ENCODE peak calls at places on chromosome 4, in five cellular contexts. B is SJSA1, Q is ovary, X is GM12878, J is colonic mucosa. F is an unnamed sample.

GRCh38 chr4:1023241-1023640 is 11.8 kb downstream of the FGFRL1 start:
- DNase-seq in B (no peak), Q (no peak), J (no peak), X (no peak), F (no peak)

GRCh38 chr4:170274616-170275015 is 184.9 kb upstream of the AADAT start:
- DNase-seq in B (no peak), X (no peak), Q (no peak), J (no peak), F (no peak)

GRCh38 chr4:87732033-87732770 is 67.2 kb upstream of the IBSP start:
- DNase-seq in J (no peak), B (no peak), Q (no peak), X (no peak), F (no peak)

GRCh38 chr4:12588572-12588971 is 895.6 kb downstream of the RAB28 start:
- DNase-seq in X (no peak), J (no peak), B (no peak), Q (no peak), F (no peak)

GRCh38 chr4:183289688-183290087 is 30.4 kb downstream of the CLDN22 start:
- DNase-seq in X (no peak), Q (no peak), B (no peak), J (no peak), F (no peak)

GRCh38 chr4:112083587-112084347 is 61.5 kb upstream of the FAM241A start:
- DNase-seq in Q (no peak), J (no peak), X (no peak), B (peak), F (no peak)

GRCh38 chr4:77931452-77932135 is 69.0 kb downstream of the MRPL1 start:
- DNase-seq in X (no peak), B (peak), J (no peak), Q (no peak), F (no peak)

GRCh38 chr4:89657931-89658700 is 178.8 kb downstream of the SNCA start:
- DNase-seq in B (peak), J (no peak), Q (no peak), X (no peak), F (no peak)

GRCh38 chr4:109209647-109210046 is 92.8 kb downstream of the COL25A1 start:
- DNase-seq in X (no peak), Q (no peak), B (no peak), J (no peak), F (no peak)

GRCh38 chr4:168076989-168077725 is 15.2 kb upstream of the ANXA10 start:
- DNase-seq in J (peak), B (peak), X (peak), Q (peak), F (peak)

GRCh38 chr4:101977096-101977495 is 186.6 kb downstream of the BANK1 start:
- DNase-seq in J (no peak), X (no peak), B (peak), Q (no peak), F (no peak)

GRCh38 chr4:126395661-126396060 is 1080.9 kb downstream of the FAT4 start:
- DNase-seq in J (no peak), X (no peak), Q (no peak), B (no peak), F (no peak)

GRCh38 chr4:61427099-61427817 is 227.1 kb downstream of the ADGRL3 start:
- DNase-seq in B (no peak), X (no peak), J (no peak), Q (no peak), F (no peak)

GRCh38 chr4:94444771-94445170 is 7.0 kb upstream of the PDLIM5 start:
- DNase-seq in B (no peak), Q (no peak), X (no peak), J (no peak), F (no peak)

GRCh38 chr4:94451051-94451404 is 714 bp upstream of the PDLIM5 start:
- DNase-seq in J (no peak), B (no peak), Q (no peak), X (no peak), F (no peak)

GRCh38 chr4:94446386-94446785 is 5.4 kb upstream of the PDLIM5 start:
- DNase-seq in B (no peak), X (no peak), Q (no peak), J (no peak), F (no peak)

GRCh38 chr4:94448815-94449375 is 2.8 kb upstream of the PDLIM5 start:
- DNase-seq in J (no peak), Q (no peak), X (no peak), B (no peak), F (no peak)

DNA sequence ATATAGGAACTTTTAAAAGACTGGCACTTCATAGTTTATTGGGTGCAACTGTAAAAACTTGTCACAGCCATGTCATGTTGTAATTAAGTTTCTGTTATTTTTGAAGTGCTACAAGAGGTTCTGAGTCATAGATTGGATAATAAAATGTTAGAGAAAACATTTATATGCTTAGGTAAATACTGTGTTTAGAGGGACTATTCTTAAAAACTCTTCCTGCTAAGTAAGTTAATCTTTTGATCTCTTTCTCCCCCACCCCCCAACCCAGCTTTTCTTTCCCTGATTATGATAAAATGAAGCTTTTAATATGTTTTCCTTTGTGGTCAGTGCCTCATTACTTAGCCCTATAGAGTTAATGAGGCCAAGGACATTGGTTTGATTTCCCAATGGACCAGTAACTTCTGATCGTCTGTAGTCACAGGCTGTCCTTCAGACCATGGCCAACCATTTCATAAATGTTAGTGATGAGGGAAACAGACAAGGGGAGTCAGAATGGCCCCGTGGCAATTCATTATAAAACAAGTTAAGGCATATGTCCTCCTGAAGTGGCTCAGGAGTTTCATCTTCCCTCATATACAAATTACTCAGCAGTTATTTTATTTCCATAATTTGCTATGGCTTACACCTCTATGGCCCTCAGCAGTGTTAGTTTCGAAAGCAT is 3.9 kb upstream of the PDLIM5 start:
- DNase-seq in B (peak), J (no peak), X (no peak), Q (no peak), F (no peak)
- H3K27ac ChIP-seq in B (no peak), J (peak), X (no peak), Q (no peak), F (no peak)

GRCh38 chr4:7964890-7965662 is 25.4 kb upstream of the AFAP1 start:
- DNase-seq in B (no peak), X (no peak), Q (no peak), J (no peak), F (no peak)
- H3K27ac ChIP-seq in B (no peak), X (no peak), Q (no peak), J (peak), F (no peak)

GRCh38 chr4:184448828-184449227 is 25.5 kb downstream of the IRF2 start:
- DNase-seq in J (no peak), B (peak), X (no peak), Q (peak), F (peak)

GRCh38 chr4:184444953-184445309 is 29.4 kb downstream of the IRF2 start:
- DNase-seq in Q (no peak), B (no peak), J (no peak), X (peak), F (no peak)

GRCh38 chr4:184446132-184446531 is 28.2 kb downstream of the IRF2 start:
- DNase-seq in X (no peak), J (no peak), Q (no peak), B (no peak), F (no peak)

GRCh38 chr4:184450045-184450444 is 24.3 kb downstream of the IRF2 start:
- DNase-seq in J (no peak), X (no peak), B (peak), Q (no peak), F (no peak)

DNA sequence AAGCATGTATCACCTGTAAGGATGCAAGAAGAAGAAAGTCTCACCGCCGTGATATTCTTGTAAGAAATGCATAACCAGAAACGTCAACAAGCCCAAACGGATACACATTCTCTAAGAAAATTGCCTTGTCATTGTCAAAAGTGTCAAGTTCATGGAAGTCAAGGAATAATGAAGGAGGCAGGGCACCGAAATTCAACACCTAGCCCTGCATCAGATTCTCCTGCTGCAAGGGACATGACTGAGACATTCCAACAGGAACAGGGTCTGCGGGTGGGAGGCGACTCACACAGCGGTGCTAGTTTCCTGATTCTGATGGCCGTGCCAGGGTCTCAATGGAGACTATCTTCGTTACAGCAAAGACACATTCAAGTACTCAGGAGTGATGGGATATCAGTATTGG is 26.7 kb downstream of the IRF2 start:
- DNase-seq in B (no peak), Q (no peak), J (no peak), X (no peak), F (no peak)
- H3K27ac ChIP-seq in B (peak), Q (no peak), J (no peak), X (peak), F (no peak)

GRCh38 chr4:41428205-41428940 is 109.6 kb upstream of the LIMCH1 start:
- DNase-seq in B (no peak), X (no peak), J (no peak), Q (no peak), F (no peak)
- H3K27ac ChIP-seq in B (no peak), X (no peak), J (no peak), Q (no peak), F (peak)

DNA sequence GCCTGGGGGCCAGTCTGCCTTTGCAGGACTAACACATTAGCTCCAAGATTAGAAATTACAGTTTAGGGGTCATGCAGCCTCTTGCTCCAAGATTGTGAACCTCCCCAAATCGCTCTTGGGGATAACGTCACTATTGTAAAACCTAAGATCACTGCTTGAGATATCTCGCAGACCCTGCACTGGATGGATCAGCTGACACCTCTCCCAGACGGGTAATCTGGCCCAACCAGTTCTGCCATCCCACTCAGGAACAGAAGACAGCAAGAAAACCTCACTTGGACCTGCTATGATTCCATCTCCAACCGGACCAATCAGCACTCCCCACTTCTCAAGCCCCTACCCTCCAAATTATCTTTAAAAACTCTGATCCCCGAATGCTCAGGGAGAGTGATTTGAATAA is 431.2 kb downstream of the GPM6A start:
- DNase-seq in Q (no peak), B (no peak), X (no peak), J (no peak), F (no peak)
- H3K27ac ChIP-seq in Q (no peak), B (no peak), X (no peak), J (no peak), F (no peak)

F was measured in caudate nucleus.